ENCODE peak calls at places on chromosome 10, in five cellular contexts. B, Z, U, D and R are unnamed samples.

GRCh38 chr10:95391570-95392249 is 100.9 kb upstream of the PDLIM1 start:
- DNase-seq in Z (no peak), D (peak), B (no peak), U (no peak), R (peak)

GRCh38 chr10:132541601-132542011 is 4.0 kb downstream of the INPP5A start:
- DNase-seq in B (no peak), U (no peak), Z (no peak), D (no peak), R (no peak)

GRCh38 chr10:28730031-28730778 is 52.9 kb downstream of the BAMBI start:
- DNase-seq in B (no peak), D (no peak), Z (no peak), U (no peak), R (no peak)

GRCh38 chr10:60025279-60025678 is 118.9 kb upstream of the CCDC6 start:
- DNase-seq in D (no peak), Z (no peak), B (no peak), U (no peak), R (no peak)

GRCh38 chr10:106535304-106535964 is 629.1 kb downstream of the SORCS1 start:
- DNase-seq in Z (no peak), B (no peak), U (no peak), D (no peak), R (no peak)

GRCh38 chr10:51758366-51758765 is 59.0 kb upstream of the CSTF2T start:
- DNase-seq in D (no peak), U (no peak), Z (no peak), B (no peak), R (no peak)

GRCh38 chr10:34743804-34744203 is 71.3 kb downstream of the PARD3 start:
- DNase-seq in U (peak), D (peak), Z (no peak), B (no peak), R (peak)

GRCh38 chr10:89337493-89337892 is 9.7 kb downstream of the IFIT3 start:
- DNase-seq in D (peak), Z (no peak), B (no peak), U (no peak), R (no peak)

GRCh38 chr10:1243486-1244182 is 187.4 kb downstream of the WDR37 start:
- DNase-seq in D (no peak), Z (no peak), U (no peak), B (no peak), R (no peak)

GRCh38 chr10:120477723-120478270 is 20.8 kb downstream of the PLPP4 start:
- DNase-seq in U (no peak), D (no peak), B (no peak), Z (no peak), R (no peak)

GRCh38 chr10:133241501-133242205 is 4.0 kb downstream of the VENTX start:
- DNase-seq in B (no peak), Z (no peak), U (no peak), D (no peak), R (no peak)

GRCh38 chr10:124710266-124710881 is 33.8 kb downstream of the FAM53B start:
- DNase-seq in U (no peak), Z (no peak), B (no peak), D (no peak), R (no peak)

GRCh38 chr10:4981722-4982471 is 18.7 kb downstream of the AKR1C1 start:
- DNase-seq in Z (peak), B (no peak), D (peak), U (peak), R (peak)

GRCh38 chr10:101011517-101012423 is 12.2 kb downstream of the LZTS2 start:
- DNase-seq in Z (no peak), D (peak), B (no peak), U (peak), R (peak)

GRCh38 chr10:67282871-67283270 is 357.0 kb downstream of the LRRTM3 start:
- DNase-seq in D (no peak), U (no peak), Z (no peak), B (no peak), R (no peak)

GRCh38 chr10:59435707-59436106 is 73.4 kb upstream of the FAM13C start:
- DNase-seq in B (no peak), D (no peak), Z (no peak), U (no peak), R (no peak)

GRCh38 chr10:689433-690226 is at the start of gene DIP2C:
- DNase-seq in B (peak), U (peak), D (peak), Z (no peak), R (peak)

GRCh38 chr10:78393094-78393493 is 359.4 kb downstream of the RPS24 start:
- DNase-seq in U (no peak), B (no peak), D (no peak), Z (no peak), R (no peak)

GRCh38 chr10:60704480-60704879 is 73.8 kb upstream of the CDK1 start:
- DNase-seq in B (no peak), U (no peak), D (no peak), Z (no peak), R (no peak)

GRCh38 chr10:20970044-20970443 is 72.9 kb upstream of the NEBL start:
- DNase-seq in D (peak), U (no peak), B (no peak), Z (no peak), R (no peak)